ENCODE peak calls at places on chromosomes 7 and 10, in ten cellular contexts. N, W, Q, Y, S, U, F, G, Z and M are unnamed samples.

GRCh38 chr10:76432274-76433012 is 1001.0 kb downstream of the LRMDA start:
- DNase-seq in N (no peak), W (no peak), Q (peak; percentile 66), Y (peak; percentile 60), S (no peak), U (no peak), F (peak; percentile 85), G (peak; percentile 89), Z (peak; percentile 14), M (no peak)

GRCh38 chr10:132962623-132963429 is 20.5 kb upstream of the CFAP46 start:
- DNase-seq in N (no peak), W (no peak), Q (no peak), Y (no peak), S (no peak), U (no peak), F (peak; percentile 35), G (peak; percentile 11), Z (no peak), M (no peak)

GRCh38 chr10:5569568-5569967 is 44.8 kb downstream of the CALML3 start:
- DNase-seq in N (no peak), W (no peak), Q (no peak), Y (no peak), S (no peak), U (no peak), F (no peak), G (no peak), Z (no peak), M (no peak)

GRCh38 chr7:1599571-1600395 is 30.0 kb upstream of the PSMG3 start:
- DNase-seq in N (no peak), W (no peak), Q (no peak), Y (no peak), S (no peak), U (no peak), F (no peak), G (no peak), Z (no peak), M (no peak)

GRCh38 chr10:13003004-13003403 is 1.5 kb upstream of the CCDC3 start:
- DNase-seq in N (no peak), W (no peak), Q (no peak), Y (no peak), S (no peak), U (no peak), F (peak; percentile 53), G (peak; percentile 68), Z (no peak), M (no peak)

GRCh38 chr7:151808296-151809155 is 68.4 kb downstream of the PRKAG2 start:
- DNase-seq in N (peak; percentile 64), W (peak; percentile 76), Q (no peak), Y (peak; percentile 83), S (peak; percentile 32), U (no peak), F (no peak), G (no peak), Z (no peak), M (no peak)

GRCh38 chr10:33258951-33259350 is 75.5 kb downstream of the NRP1 start:
- DNase-seq in N (no peak), W (peak; percentile 33), Q (no peak), Y (no peak), S (no peak), U (no peak), F (peak; percentile 67), G (no peak), Z (no peak), M (no peak)

GRCh38 chr7:131288446-131288845 is 39.2 kb upstream of the MKLN1 start:
- DNase-seq in N (no peak), W (no peak), Q (no peak), Y (no peak), S (no peak), U (no peak), F (no peak), G (no peak), Z (peak; percentile 20), M (no peak)

GRCh38 chr10:60341969-60342368 is 47.7 kb downstream of the ANK3 start:
- DNase-seq in N (no peak), W (no peak), Q (no peak), Y (no peak), S (no peak), U (no peak), F (no peak), G (no peak), Z (no peak), M (no peak)

GRCh38 chr10:785539-786214 is 96.2 kb upstream of the DIP2C start:
- DNase-seq in N (peak; percentile 17), W (no peak), Q (no peak), Y (no peak), S (no peak), U (peak; percentile 26), F (no peak), G (no peak), Z (no peak), M (no peak)

GRCh38 chr7:137989127-137989526 is 12.8 kb downstream of the CREB3L2 start:
- DNase-seq in N (no peak), W (no peak), Q (no peak), Y (no peak), S (no peak), U (no peak), F (no peak), G (peak; percentile 84), Z (no peak), M (no peak)

GRCh38 chr7:30708412-30708811 is 26.2 kb upstream of the CRHR2 start:
- DNase-seq in N (no peak), W (no peak), Q (no peak), Y (no peak), S (peak; percentile 42), U (no peak), F (no peak), G (peak; percentile 37), Z (peak; percentile 36), M (no peak)

GRCh38 chr10:43071881-43072650 is 4.8 kb upstream of the RET start:
- DNase-seq in N (no peak), W (no peak), Q (no peak), Y (no peak), S (peak; percentile 41), U (no peak), F (no peak), G (no peak), Z (no peak), M (no peak)

GRCh38 chr7:7347045-7347444 is 164.7 kb downstream of the C1GALT1 start:
- DNase-seq in N (no peak), W (no peak), Q (no peak), Y (no peak), S (no peak), U (no peak), F (no peak), G (no peak), Z (no peak), M (no peak)

GRCh38 chr7:494261-494687 is 25.4 kb downstream of the PDGFA start:
- DNase-seq in N (no peak), W (no peak), Q (no peak), Y (no peak), S (peak; percentile 65), U (no peak), F (no peak), G (no peak), Z (peak; percentile 8), M (no peak)

GRCh38 chr10:29471483-29471859 is 163.3 kb downstream of the SVIL start:
- DNase-seq in N (no peak), W (peak; percentile 52), Q (peak; percentile 45), Y (no peak), S (no peak), U (no peak), F (peak; percentile 80), G (peak; percentile 89), Z (no peak), M (no peak)

GRCh38 chr10:22682237-22683192 is 31.9 kb downstream of the PIP4K2A start:
- DNase-seq in N (no peak), W (no peak), Q (no peak), Y (peak; percentile 34), S (no peak), U (no peak), F (peak; percentile 72), G (peak; percentile 90), Z (no peak), M (no peak)

GRCh38 chr10:17249820-17250219 is 21.8 kb downstream of the VIM start:
- DNase-seq in N (no peak), W (no peak), Q (no peak), Y (no peak), S (no peak), U (no peak), F (peak; percentile 48), G (peak; percentile 57), Z (no peak), M (no peak)
- TF ChIP-seq CTCF in N (no peak), W (peak; percentile 29), Q (peak; percentile 55), Y (peak; percentile 44), S (no peak), U (peak; percentile 53), F (peak; percentile 56), G (peak; percentile 59), Z (no peak), M (peak; percentile 47)

GRCh38 chr7:99955247-99955646 is 20.6 kb downstream of the AZGP1 start:
- DNase-seq in N (no peak), W (no peak), Q (no peak), Y (peak; percentile 79), S (no peak), U (no peak), F (no peak), G (no peak), Z (no peak), M (no peak)

GRCh38 chr7:99953649-99954048 is 22.2 kb downstream of the AZGP1 start:
- DNase-seq in N (no peak), W (no peak), Q (no peak), Y (peak; percentile 37), S (no peak), U (no peak), F (peak; percentile 67), G (peak; percentile 62), Z (no peak), M (no peak)

GRCh38 chr7:99944508-99945070 is 15.2 kb upstream of the GJC3 start:
- DNase-seq in N (no peak), W (no peak), Q (no peak), Y (no peak), S (no peak), U (peak; percentile 49), F (no peak), G (no peak), Z (no peak), M (no peak)

GRCh38 chr7:99947608-99948007 is 18.2 kb upstream of the GJC3 start:
- DNase-seq in N (no peak), W (no peak), Q (no peak), Y (no peak), S (no peak), U (no peak), F (no peak), G (no peak), Z (no peak), M (no peak)

GRCh38 chr7:99949645-99950228 is 20.3 kb upstream of the GJC3 start:
- DNase-seq in N (no peak), W (no peak), Q (no peak), Y (no peak), S (no peak), U (no peak), F (peak; percentile 38), G (peak; percentile 28), Z (no peak), M (no peak)
- TF ChIP-seq CTCF in N (peak; percentile 10), W (peak; percentile 30), Q (no peak), Y (peak; percentile 45), S (no peak), U (peak; percentile 55), F (peak; percentile 40), G (peak; percentile 47), Z (no peak), M (peak; percentile 41)

GRCh38 chr10:125562737-125563136 is 120.2 kb downstream of the TEX36 start:
- DNase-seq in N (no peak), W (no peak), Q (no peak), Y (no peak), S (no peak), U (peak; percentile 52), F (no peak), G (no peak), Z (no peak), M (no peak)
- TF ChIP-seq CTCF in N (no peak), W (no peak), Q (peak; percentile 16), Y (no peak), S (no peak), U (peak; percentile 56), F (no peak), G (no peak), Z (no peak), M (peak; percentile 10)

GRCh38 chr7:99156649-99157048 is 12.7 kb upstream of the SMURF1 start:
- DNase-seq in N (no peak), W (no peak), Q (no peak), Y (no peak), S (no peak), U (no peak), F (no peak), G (no peak), Z (no peak), M (no peak)
- TF ChIP-seq CTCF in N (no peak), W (no peak), Q (no peak), Y (no peak), S (no peak), U (no peak), F (no peak), G (no peak), Z (no peak), M (no peak)